ENCODE peak calls at places on chromosomes 12 and 14, in five cellular contexts. G is brain microvascular endothelial cell, W is iPS DF 6.9, A is uterus, X is hypothalamus. Y is an unnamed sample.
A peak's percentile ranks its signal among the peaks of the same experiment; 100 is the strongest.

GRCh38 chr14:102776761-102777710 is at the start of gene TRAF3:
- DNase-seq in W (no peak), A (peak; percentile 49), G (peak; percentile 40), X (peak; percentile 35), Y (no peak)

GRCh38 chr12:128672428-128672827 is 151.3 kb downstream of the SLC15A4 start:
- DNase-seq in G (no peak), X (no peak), A (no peak), W (no peak), Y (no peak)

GRCh38 chr14:89669209-89669608 is 252.2 kb upstream of the FOXN3 start:
- DNase-seq in A (no peak), W (no peak), G (no peak), X (peak; percentile 13), Y (no peak)

GRCh38 chr12:45077259-45077658 is 26.4 kb upstream of the DBX2 start:
- DNase-seq in G (no peak), A (no peak), W (no peak), X (no peak), Y (no peak)

GRCh38 chr14:95098984-95099599 is 58.2 kb downstream of the DICER1 start:
- DNase-seq in W (peak; percentile 33), A (peak; percentile 52), G (peak; percentile 64), X (peak; percentile 33), Y (peak; percentile 60)

GRCh38 chr12:4251228-4251891 is 22.2 kb upstream of the CCND2 start:
- DNase-seq in X (no peak), G (no peak), W (no peak), A (no peak), Y (no peak)

GRCh38 chr14:91980157-91980556 is 32.7 kb upstream of the FBLN5 start:
- DNase-seq in G (peak; percentile 84), X (no peak), W (no peak), A (no peak), Y (no peak)

GRCh38 chr12:118299791-118300460 is 72.8 kb downstream of the TAOK3 start:
- DNase-seq in G (no peak), X (peak; percentile 52), A (no peak), W (no peak), Y (no peak)

GRCh38 chr12:130372936-130373335 is 35.2 kb downstream of the PIWIL1 start:
- DNase-seq in W (no peak), X (no peak), A (no peak), G (no peak), Y (no peak)

GRCh38 chr12:53712059-53712643 is 15.1 kb downstream of the CALCOCO1 start:
- DNase-seq in W (no peak), X (no peak), G (no peak), A (no peak), Y (no peak)

GRCh38 chr12:99954724-99955123 is 30.0 kb downstream of the ANKS1B start:
- DNase-seq in A (no peak), W (no peak), X (no peak), G (no peak), Y (no peak)

GRCh38 chr12:131116437-131117117 is 162.9 kb downstream of the ADGRD1 start:
- DNase-seq in G (no peak), A (peak; percentile 48), W (peak; percentile 27), X (no peak), Y (no peak)

GRCh38 chr14:100560999-100561398 is 26.2 kb downstream of the BEGAIN start:
- DNase-seq in G (no peak), X (no peak), A (no peak), W (no peak), Y (no peak)

GRCh38 chr12:46395308-46395707 is 22.7 kb upstream of the SLC38A2 start:
- DNase-seq in X (no peak), W (no peak), A (no peak), G (no peak), Y (no peak)

GRCh38 chr12:25236190-25236589 is 14.5 kb downstream of the KRAS start:
- DNase-seq in W (no peak), G (peak; percentile 33), X (no peak), A (no peak), Y (no peak)

GRCh38 chr12:57233357-57234232 is 4.1 kb downstream of the SHMT2 start:
- DNase-seq in W (no peak), A (no peak), X (no peak), G (peak; percentile 81), Y (no peak)

GRCh38 chr14:80095623-80096022 is 115.7 kb downstream of the DIO2 start:
- DNase-seq in G (peak; percentile 87), W (no peak), X (no peak), A (no peak), Y (no peak)

GRCh38 chr12:128259556-128260070 is 7.4 kb upstream of the TMEM132C start:
- DNase-seq in A (peak; percentile 32), W (no peak), G (peak; percentile 11), X (peak; percentile 48), Y (peak; percentile 20)

GRCh38 chr12:74449872-74450271 is 87.8 kb upstream of the ATXN7L3B start:
- DNase-seq in A (no peak), G (peak; percentile 3), W (no peak), X (no peak), Y (no peak)

GRCh38 chr14:101248056-101248725 is 313.1 kb upstream of the DIO3 start:
- DNase-seq in A (no peak), W (no peak), G (no peak), X (no peak), Y (no peak)

GRCh38 chr14:102524451-102525212 is 15.1 kb upstream of the ANKRD9 start:
- DNase-seq in X (peak; percentile 94), W (peak; percentile 95), A (peak; percentile 97), G (peak; percentile 99), Y (peak; percentile 98)

GRCh38 chr12:48924617-48925217 is 575 bp downstream of the FKBP11 start:
- DNase-seq in W (no peak), A (peak; percentile 41), G (peak; percentile 34), X (no peak), Y (no peak)

GRCh38 chr14:106518054-106518943 is 991.9 kb downstream of the TMEM121 start:
- DNase-seq in W (no peak), A (no peak), X (no peak), G (no peak), Y (no peak)

GRCh38 chr12:70711831-70712230 is 74.6 kb upstream of the PTPRB start:
- DNase-seq in A (no peak), X (no peak), W (no peak), G (no peak), Y (no peak)

GRCh38 chr12:109443794-109444193 is 33.3 kb downstream of the KCTD10 start:
- DNase-seq in A (no peak), X (no peak), W (no peak), G (no peak), Y (no peak)

GRCh38 chr12:126742326-126742725 is 1524.6 kb upstream of the TMEM132C start:
- DNase-seq in G (no peak), X (no peak), W (no peak), A (no peak), Y (no peak)

GRCh38 chr14:58571256-58571655 is 66.5 kb upstream of the DACT1 start:
- DNase-seq in G (no peak), W (no peak), A (no peak), X (no peak), Y (no peak)

GRCh38 chr14:59630281-59630963 is 53.8 kb upstream of the CCDC175 start:
- DNase-seq in X (peak; percentile 24), W (no peak), A (no peak), G (no peak), Y (no peak)

GRCh38 chr12:80484778-80485177 is 40.7 kb downstream of the PTPRQ start:
- DNase-seq in W (no peak), A (no peak), X (no peak), G (no peak), Y (no peak)

GRCh38 chr12:50505386-50505827 is 622 bp downstream of the DIP2B start:
- DNase-seq in A (peak; percentile 25), X (peak; percentile 83), W (no peak), G (peak; percentile 1), Y (no peak)

GRCh38 chr14:96001866-96002510 is 37.2 kb upstream of the C14orf132 start:
- DNase-seq in X (no peak), G (no peak), A (no peak), W (no peak), Y (no peak)

GRCh38 chr14:95495538-95496025 is 20.9 kb downstream of the SYNE3 start:
- DNase-seq in A (no peak), G (no peak), X (no peak), W (no peak), Y (no peak)

GRCh38 chr12:113316155-113316554 is 18.8 kb downstream of the SLC8B1 start:
- DNase-seq in A (no peak), X (no peak), W (no peak), G (no peak), Y (no peak)

Y was measured in lower leg skin.